ENCODE peak calls at places on chromosomes 4 and X, in seven cellular contexts. One of them, this sample, is unnamed. For H3K27me3, the result is how much of the 10 kb centered on the place peaks cover.

GRCh38 chrX:23511783-23512182 is 155.5 kb upstream of the PRDX4 start:
- DNase-seq in hepatocyte: no peak
- DNase-seq in heart right ventricle: no peak
- DNase-seq in brain microvascular endothelial cell: no peak
- DNase-seq in astrocyte: no peak
- DNase-seq in BJ: no peak
- DNase-seq in K562: no peak
- DNase-seq in this sample: no peak

GRCh38 chrX:68931345-68931744 is 102.5 kb downstream of the EFNB1 start:
- DNase-seq in heart right ventricle: no peak
- DNase-seq in BJ: no peak
- DNase-seq in K562: no peak
- DNase-seq in brain microvascular endothelial cell: no peak
- DNase-seq in astrocyte: no peak
- DNase-seq in hepatocyte: no peak
- DNase-seq in this sample: no peak

GRCh38 chr4:146018247-146018646 is 79.6 kb upstream of the ZNF827 start:
- DNase-seq in hepatocyte: no peak
- DNase-seq in BJ: no peak
- DNase-seq in astrocyte: no peak
- DNase-seq in brain microvascular endothelial cell: no peak
- DNase-seq in K562: no peak
- DNase-seq in heart right ventricle: no peak
- DNase-seq in this sample: no peak

GRCh38 chrX:9153299-9153698 is 119.4 kb upstream of the FAM9B start:
- DNase-seq in K562: no peak
- DNase-seq in brain microvascular endothelial cell: peak
- DNase-seq in hepatocyte: no peak
- DNase-seq in astrocyte: peak
- DNase-seq in BJ: no peak
- DNase-seq in heart right ventricle: no peak
- DNase-seq in this sample: peak

GRCh38 chr4:30901781-30902479 is 181.8 kb downstream of the PCDH7 start:
- DNase-seq in hepatocyte: peak
- DNase-seq in astrocyte: no peak
- DNase-seq in heart right ventricle: no peak
- DNase-seq in K562: no peak
- DNase-seq in brain microvascular endothelial cell: no peak
- DNase-seq in BJ: no peak
- DNase-seq in this sample: peak

GRCh38 chr4:40502936-40503335 is 126.7 kb downstream of the RBM47 start:
- DNase-seq in hepatocyte: no peak
- DNase-seq in BJ: no peak
- DNase-seq in brain microvascular endothelial cell: no peak
- DNase-seq in heart right ventricle: no peak
- DNase-seq in K562: no peak
- DNase-seq in astrocyte: no peak
- DNase-seq in this sample: no peak

GRCh38 chr4:19844436-19844835 is 407.3 kb upstream of the SLIT2 start:
- DNase-seq in heart right ventricle: peak
- DNase-seq in hepatocyte: no peak
- DNase-seq in K562: no peak
- DNase-seq in brain microvascular endothelial cell: peak
- DNase-seq in astrocyte: peak
- DNase-seq in BJ: no peak
- DNase-seq in this sample: no peak

GRCh38 chr4:185644408-185644807 is 109.1 kb upstream of the PDLIM3 start:
- DNase-seq in BJ: no peak
- DNase-seq in brain microvascular endothelial cell: no peak
- DNase-seq in astrocyte: no peak
- DNase-seq in K562: no peak
- DNase-seq in heart right ventricle: no peak
- DNase-seq in hepatocyte: no peak
- DNase-seq in this sample: no peak

GRCh38 chr4:173529505-173530325 is at the start of gene HAND2:
- DNase-seq in astrocyte: no peak
- DNase-seq in K562: peak
- DNase-seq in hepatocyte: peak
- DNase-seq in brain microvascular endothelial cell: no peak
- DNase-seq in BJ: peak
- DNase-seq in heart right ventricle: peak
- DNase-seq in this sample: no peak

GRCh38 chrX:107482046-107482445 is 32.6 kb downstream of the FRMPD3 start:
- DNase-seq in heart right ventricle: no peak
- DNase-seq in brain microvascular endothelial cell: no peak
- DNase-seq in BJ: no peak
- DNase-seq in K562: no peak
- DNase-seq in hepatocyte: no peak
- DNase-seq in astrocyte: no peak
- DNase-seq in this sample: no peak

GRCh38 chr4:48445704-48446103 is 37.4 kb upstream of the SLC10A4 start:
- DNase-seq in astrocyte: no peak
- DNase-seq in hepatocyte: peak
- DNase-seq in K562: no peak
- DNase-seq in BJ: no peak
- DNase-seq in brain microvascular endothelial cell: no peak
- DNase-seq in heart right ventricle: no peak
- DNase-seq in this sample: no peak

GRCh38 chr4:2304321-2304876 is 42.5 kb upstream of the MXD4 start:
- DNase-seq in hepatocyte: no peak
- DNase-seq in heart right ventricle: no peak
- DNase-seq in brain microvascular endothelial cell: no peak
- DNase-seq in K562: no peak
- DNase-seq in BJ: no peak
- DNase-seq in astrocyte: no peak
- DNase-seq in this sample: no peak

GRCh38 chrX:153626025-153626633 is 20.9 kb upstream of the DUSP9 start:
- DNase-seq in brain microvascular endothelial cell: no peak
- DNase-seq in heart right ventricle: no peak
- DNase-seq in astrocyte: no peak
- DNase-seq in hepatocyte: no peak
- DNase-seq in BJ: no peak
- DNase-seq in K562: no peak
- DNase-seq in this sample: no peak

GRCh38 chr4:7398104-7398423 is 36.7 kb downstream of the PSAPL1 start:
- DNase-seq in hepatocyte: peak
- DNase-seq in K562: no peak
- DNase-seq in heart right ventricle: peak
- DNase-seq in brain microvascular endothelial cell: peak
- DNase-seq in astrocyte: peak
- DNase-seq in BJ: no peak
- DNase-seq in this sample: no peak

GRCh38 chr4:144831971-144832370 is 186.0 kb downstream of the HHIP start:
- DNase-seq in hepatocyte: no peak
- DNase-seq in BJ: no peak
- DNase-seq in heart right ventricle: no peak
- DNase-seq in astrocyte: no peak
- DNase-seq in K562: no peak
- DNase-seq in brain microvascular endothelial cell: no peak
- DNase-seq in this sample: no peak

DNA sequence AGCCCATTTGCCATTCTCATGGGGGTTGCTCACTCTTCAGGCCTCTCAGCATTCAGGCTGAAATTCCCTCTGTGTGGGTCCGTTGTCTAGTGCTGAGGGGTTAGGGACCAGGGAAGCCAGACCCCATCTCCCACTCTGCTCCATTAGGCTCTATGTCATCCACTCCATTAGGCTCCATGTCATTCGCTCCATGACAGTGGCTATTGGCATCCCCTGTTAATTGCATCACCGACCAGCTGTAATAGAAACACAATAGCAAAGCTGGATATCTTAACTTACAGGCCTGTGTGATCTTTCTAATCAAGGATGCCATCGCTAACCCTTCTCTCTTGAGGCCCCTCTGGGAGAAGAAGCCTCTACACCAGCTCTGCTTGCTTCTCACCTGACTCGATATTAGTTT is 25.7 kb upstream of the ZNF518B start:
- DNase-seq in heart right ventricle: no peak
- DNase-seq in brain microvascular endothelial cell: no peak
- DNase-seq in K562: no peak
- DNase-seq in BJ: no peak
- DNase-seq in hepatocyte: no peak
- DNase-seq in astrocyte: no peak
- DNase-seq in this sample: no peak
- TF ChIP-seq CTCF in heart right ventricle: no peak
- TF ChIP-seq CTCF in brain microvascular endothelial cell: no peak
- TF ChIP-seq CTCF in K562: no peak
- TF ChIP-seq CTCF in BJ: no peak
- TF ChIP-seq CTCF in hepatocyte: no peak
- TF ChIP-seq CTCF in astrocyte: no peak
- TF ChIP-seq CTCF in this sample: no peak

DNA sequence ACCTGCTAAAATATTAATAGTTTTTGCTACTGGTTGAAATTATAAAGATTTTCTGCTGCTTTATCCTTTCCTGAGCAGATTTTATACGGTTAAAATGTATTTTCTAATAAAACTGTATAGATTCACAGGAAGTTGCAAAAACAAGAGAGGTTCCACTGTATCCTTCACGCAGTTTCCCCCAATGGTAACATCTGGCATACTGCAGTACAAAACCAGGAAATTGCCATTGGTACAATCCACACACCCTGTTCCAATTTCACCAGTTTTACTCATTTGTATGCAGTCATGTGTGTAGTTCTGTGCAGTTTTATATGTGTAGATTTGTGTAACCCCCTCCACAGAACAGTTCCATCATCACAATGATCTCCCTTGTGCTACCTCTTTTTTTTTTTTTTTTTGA is 20.0 kb downstream of the DDX3X start:
- DNase-seq in heart right ventricle: no peak
- DNase-seq in hepatocyte: no peak
- DNase-seq in astrocyte: no peak
- DNase-seq in brain microvascular endothelial cell: no peak
- DNase-seq in K562: no peak
- DNase-seq in BJ: no peak
- DNase-seq in this sample: no peak
- H3K27me3 ChIP-seq in heart right ventricle: under half
- H3K27me3 ChIP-seq in hepatocyte: under half
- H3K27me3 ChIP-seq in astrocyte: under half
- H3K27me3 ChIP-seq in brain microvascular endothelial cell: under half
- H3K27me3 ChIP-seq in K562: under half
- H3K27me3 ChIP-seq in BJ: under half
- H3K27me3 ChIP-seq in this sample: under half

DNA sequence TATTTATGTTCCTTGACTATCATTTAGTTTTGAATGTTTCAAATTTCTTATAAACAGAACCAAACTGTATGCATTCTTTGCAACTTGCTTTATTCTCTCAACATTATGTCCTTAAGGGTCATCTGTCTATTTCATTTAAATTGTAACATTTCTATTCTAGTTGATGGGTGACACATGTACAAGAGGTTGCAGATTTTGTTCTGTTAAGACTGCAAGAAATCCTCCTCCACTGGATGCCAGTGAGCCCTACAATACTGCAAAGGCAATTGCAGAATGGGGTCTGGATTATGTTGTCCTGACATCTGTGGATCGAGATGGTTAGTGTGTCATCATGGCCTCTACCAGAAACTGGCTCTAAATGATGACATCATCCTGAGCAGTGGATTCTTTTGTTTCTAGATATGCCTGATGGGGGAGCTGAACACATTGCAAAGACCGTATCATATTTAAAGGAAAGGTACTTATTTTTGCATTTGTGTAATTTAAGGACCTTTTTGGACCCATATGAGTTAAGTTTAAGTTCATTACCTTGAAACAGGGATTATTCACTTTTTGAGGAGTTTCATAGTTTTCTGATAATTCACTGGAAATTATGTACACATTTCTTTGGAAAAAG is 6.1 kb downstream of the LIAS start:
- DNase-seq in hepatocyte: peak
- DNase-seq in BJ: no peak
- DNase-seq in brain microvascular endothelial cell: peak
- DNase-seq in K562: peak
- DNase-seq in heart right ventricle: no peak
- DNase-seq in astrocyte: peak
- DNase-seq in this sample: no peak
- H3K4me3 ChIP-seq in hepatocyte: no peak
- H3K4me3 ChIP-seq in BJ: no peak
- H3K4me3 ChIP-seq in brain microvascular endothelial cell: no peak
- H3K4me3 ChIP-seq in K562: no peak
- H3K4me3 ChIP-seq in heart right ventricle: no peak
- H3K4me3 ChIP-seq in astrocyte: no peak
- H3K4me3 ChIP-seq in this sample: no peak

GRCh38 chr4:157170321-157170720 is 50.2 kb upstream of the GRIA2 start:
- DNase-seq in hepatocyte: no peak
- DNase-seq in astrocyte: peak
- DNase-seq in brain microvascular endothelial cell: no peak
- DNase-seq in heart right ventricle: no peak
- DNase-seq in K562: no peak
- DNase-seq in BJ: no peak
- DNase-seq in this sample: no peak

GRCh38 chr4:157172011-157172410 is 48.5 kb upstream of the GRIA2 start:
- DNase-seq in hepatocyte: no peak
- DNase-seq in heart right ventricle: no peak
- DNase-seq in BJ: no peak
- DNase-seq in brain microvascular endothelial cell: no peak
- DNase-seq in astrocyte: peak
- DNase-seq in K562: no peak
- DNase-seq in this sample: no peak
- TF ChIP-seq CTCF in hepatocyte: peak
- TF ChIP-seq CTCF in heart right ventricle: peak
- TF ChIP-seq CTCF in BJ: no peak
- TF ChIP-seq CTCF in brain microvascular endothelial cell: peak
- TF ChIP-seq CTCF in astrocyte: peak
- TF ChIP-seq CTCF in K562: no peak
- TF ChIP-seq CTCF in this sample: peak

GRCh38 chrX:42109428-42109827 is 186.1 kb upstream of the CASK start:
- DNase-seq in heart right ventricle: no peak
- DNase-seq in hepatocyte: no peak
- DNase-seq in astrocyte: no peak
- DNase-seq in BJ: no peak
- DNase-seq in brain microvascular endothelial cell: no peak
- DNase-seq in K562: no peak
- DNase-seq in this sample: no peak
- H3K27me3 ChIP-seq in heart right ventricle: under half
- H3K27me3 ChIP-seq in hepatocyte: under half
- H3K27me3 ChIP-seq in astrocyte: under half
- H3K27me3 ChIP-seq in BJ: under half
- H3K27me3 ChIP-seq in brain microvascular endothelial cell: under half
- H3K27me3 ChIP-seq in K562: under half
- H3K27me3 ChIP-seq in this sample: under half

This sample was measured in kidney epithelial cell.